ENCODE peak calls at places on chromosomes 11 and 22, in eight cellular contexts. One of them, this sample, is unnamed.

GRCh38 chr11:28838741-28839140 is 730.6 kb downstream of the METTL15 start:
- DNase-seq in psoas muscle: no peak
- DNase-seq in CD8-positive, alpha-beta memory T cell: no peak
- DNase-seq in endodermal cell: no peak
- DNase-seq in naive thymus-derived CD4-positive, alpha-beta T cell: no peak
- DNase-seq in kidney: no peak
- DNase-seq in tibial artery: no peak
- DNase-seq in A549: no peak
- DNase-seq in this sample: no peak

GRCh38 chr22:37401401-37401859 is 25.8 kb downstream of the ELFN2 start:
- DNase-seq in psoas muscle: no peak
- DNase-seq in CD8-positive, alpha-beta memory T cell: no peak
- DNase-seq in endodermal cell: no peak
- DNase-seq in naive thymus-derived CD4-positive, alpha-beta T cell: no peak
- DNase-seq in kidney: peak; percentile 93
- DNase-seq in tibial artery: no peak
- DNase-seq in A549: no peak
- DNase-seq in this sample: no peak

GRCh38 chr11:27656806-27657483 is 43.3 kb downstream of the BDNF start:
- DNase-seq in psoas muscle: no peak
- DNase-seq in CD8-positive, alpha-beta memory T cell: no peak
- DNase-seq in endodermal cell: no peak
- DNase-seq in naive thymus-derived CD4-positive, alpha-beta T cell: no peak
- DNase-seq in kidney: no peak
- DNase-seq in tibial artery: no peak
- DNase-seq in A549: no peak
- DNase-seq in this sample: no peak

GRCh38 chr11:45368697-45369096 is 82.6 kb upstream of the SYT13 start:
- DNase-seq in psoas muscle: no peak
- DNase-seq in CD8-positive, alpha-beta memory T cell: no peak
- DNase-seq in endodermal cell: no peak
- DNase-seq in naive thymus-derived CD4-positive, alpha-beta T cell: no peak
- DNase-seq in kidney: no peak
- DNase-seq in tibial artery: no peak
- DNase-seq in A549: no peak
- DNase-seq in this sample: no peak

GRCh38 chr11:70169632-70170031 is 33.5 kb upstream of the FADD start:
- DNase-seq in psoas muscle: no peak
- DNase-seq in CD8-positive, alpha-beta memory T cell: no peak
- DNase-seq in endodermal cell: no peak
- DNase-seq in naive thymus-derived CD4-positive, alpha-beta T cell: no peak
- DNase-seq in kidney: no peak
- DNase-seq in tibial artery: no peak
- DNase-seq in A549: no peak
- DNase-seq in this sample: no peak

GRCh38 chr11:22234743-22235142 is 41.9 kb downstream of the ANO5 start:
- DNase-seq in psoas muscle: no peak
- DNase-seq in CD8-positive, alpha-beta memory T cell: no peak
- DNase-seq in endodermal cell: no peak
- DNase-seq in naive thymus-derived CD4-positive, alpha-beta T cell: no peak
- DNase-seq in kidney: no peak
- DNase-seq in tibial artery: no peak
- DNase-seq in A549: no peak
- DNase-seq in this sample: no peak

GRCh38 chr11:34940026-34940677 is 23.7 kb downstream of the PDHX start:
- DNase-seq in psoas muscle: no peak
- DNase-seq in CD8-positive, alpha-beta memory T cell: no peak
- DNase-seq in endodermal cell: no peak
- DNase-seq in naive thymus-derived CD4-positive, alpha-beta T cell: no peak
- DNase-seq in kidney: no peak
- DNase-seq in tibial artery: no peak
- DNase-seq in A549: no peak
- DNase-seq in this sample: peak; percentile 50

GRCh38 chr11:24635588-24636290 is 138.9 kb downstream of the LUZP2 start:
- DNase-seq in psoas muscle: no peak
- DNase-seq in CD8-positive, alpha-beta memory T cell: no peak
- DNase-seq in endodermal cell: no peak
- DNase-seq in naive thymus-derived CD4-positive, alpha-beta T cell: no peak
- DNase-seq in kidney: no peak
- DNase-seq in tibial artery: no peak
- DNase-seq in A549: no peak
- DNase-seq in this sample: no peak

GRCh38 chr22:22358686-22359085 is 114.1 kb downstream of the VPREB1 start:
- DNase-seq in psoas muscle: no peak
- DNase-seq in CD8-positive, alpha-beta memory T cell: no peak
- DNase-seq in endodermal cell: no peak
- DNase-seq in naive thymus-derived CD4-positive, alpha-beta T cell: no peak
- DNase-seq in kidney: no peak
- DNase-seq in tibial artery: no peak
- DNase-seq in A549: no peak
- DNase-seq in this sample: no peak

GRCh38 chr22:38406617-38407016 is 48.4 kb downstream of the KCNJ4 start:
- DNase-seq in psoas muscle: no peak
- DNase-seq in CD8-positive, alpha-beta memory T cell: no peak
- DNase-seq in endodermal cell: no peak
- DNase-seq in naive thymus-derived CD4-positive, alpha-beta T cell: no peak
- DNase-seq in kidney: no peak
- DNase-seq in tibial artery: no peak
- DNase-seq in A549: no peak
- DNase-seq in this sample: no peak

GRCh38 chr11:67983916-67984315 is 20.0 kb downstream of the UNC93B1 start:
- DNase-seq in psoas muscle: no peak
- DNase-seq in CD8-positive, alpha-beta memory T cell: no peak
- DNase-seq in endodermal cell: no peak
- DNase-seq in naive thymus-derived CD4-positive, alpha-beta T cell: no peak
- DNase-seq in kidney: no peak
- DNase-seq in tibial artery: no peak
- DNase-seq in A549: no peak
- DNase-seq in this sample: no peak

GRCh38 chr11:134691474-134691873 is 279.4 kb upstream of the B3GAT1 start:
- DNase-seq in psoas muscle: no peak
- DNase-seq in CD8-positive, alpha-beta memory T cell: no peak
- DNase-seq in endodermal cell: no peak
- DNase-seq in naive thymus-derived CD4-positive, alpha-beta T cell: no peak
- DNase-seq in kidney: no peak
- DNase-seq in tibial artery: no peak
- DNase-seq in A549: no peak
- DNase-seq in this sample: peak; percentile 11

GRCh38 chr22:26501996-26502395 is 10.3 kb downstream of the TFIP11 start:
- DNase-seq in psoas muscle: no peak
- DNase-seq in CD8-positive, alpha-beta memory T cell: no peak
- DNase-seq in endodermal cell: no peak
- DNase-seq in naive thymus-derived CD4-positive, alpha-beta T cell: no peak
- DNase-seq in kidney: no peak
- DNase-seq in tibial artery: no peak
- DNase-seq in A549: no peak
- DNase-seq in this sample: no peak

GRCh38 chr22:46262449-46263207 is 515 bp downstream of the PKDREJ start:
- DNase-seq in psoas muscle: peak; percentile 77
- DNase-seq in CD8-positive, alpha-beta memory T cell: peak; percentile 19
- DNase-seq in endodermal cell: peak; percentile 91
- DNase-seq in naive thymus-derived CD4-positive, alpha-beta T cell: no peak
- DNase-seq in kidney: peak; percentile 91
- DNase-seq in tibial artery: peak; percentile 64
- DNase-seq in A549: no peak
- DNase-seq in this sample: no peak

GRCh38 chr11:128653828-128654231 is 40.0 kb upstream of the FLI1 start:
- DNase-seq in psoas muscle: peak; percentile 32
- DNase-seq in CD8-positive, alpha-beta memory T cell: no peak
- DNase-seq in endodermal cell: peak; percentile 86
- DNase-seq in naive thymus-derived CD4-positive, alpha-beta T cell: no peak
- DNase-seq in kidney: no peak
- DNase-seq in tibial artery: peak; percentile 60
- DNase-seq in A549: peak; percentile 5
- DNase-seq in this sample: peak; percentile 31

DNA sequence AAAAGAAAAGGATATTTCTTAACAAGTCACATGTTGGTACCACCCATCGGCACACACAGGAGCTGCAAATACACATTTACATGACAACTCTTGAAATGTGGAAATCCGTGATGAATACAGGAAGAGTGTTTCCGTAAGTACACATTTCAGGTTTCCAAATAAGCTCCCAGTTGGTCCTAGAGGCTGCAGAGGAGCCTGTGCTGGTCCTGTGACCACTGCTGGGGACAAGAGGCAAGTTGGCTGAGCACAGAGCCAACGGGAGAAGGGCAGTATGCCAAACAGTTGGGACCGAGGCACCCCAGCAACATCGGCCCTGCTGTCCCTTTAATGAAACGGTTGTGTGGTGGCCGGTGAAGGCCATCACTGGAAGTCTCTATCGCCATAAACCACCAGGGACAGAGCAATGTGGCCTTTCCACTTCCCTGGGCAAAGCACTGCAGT is 38.5 kb upstream of the ARFGAP3 start:
- DNase-seq in psoas muscle: no peak
- DNase-seq in CD8-positive, alpha-beta memory T cell: no peak
- DNase-seq in endodermal cell: no peak
- DNase-seq in naive thymus-derived CD4-positive, alpha-beta T cell: no peak
- DNase-seq in kidney: no peak
- DNase-seq in tibial artery: no peak
- DNase-seq in A549: no peak
- DNase-seq in this sample: no peak
- H3K4me1 ChIP-seq in psoas muscle: peaks cover 51% of the 10 kb centered on the region
- H3K4me1 ChIP-seq in CD8-positive, alpha-beta memory T cell: peaks cover 26% of the 10 kb centered on the region
- H3K4me1 ChIP-seq in endodermal cell: no peaks in the 10 kb centered on the region
- H3K4me1 ChIP-seq in naive thymus-derived CD4-positive, alpha-beta T cell: peaks cover 23% of the 10 kb centered on the region
- H3K4me1 ChIP-seq in kidney: peaks cover 16% of the 10 kb centered on the region
- H3K4me1 ChIP-seq in tibial artery: peaks cover 33% of the 10 kb centered on the region
- H3K4me1 ChIP-seq in A549: no peaks in the 10 kb centered on the region
- H3K4me1 ChIP-seq in this sample: peaks cover 2% of the 10 kb centered on the region

DNA sequence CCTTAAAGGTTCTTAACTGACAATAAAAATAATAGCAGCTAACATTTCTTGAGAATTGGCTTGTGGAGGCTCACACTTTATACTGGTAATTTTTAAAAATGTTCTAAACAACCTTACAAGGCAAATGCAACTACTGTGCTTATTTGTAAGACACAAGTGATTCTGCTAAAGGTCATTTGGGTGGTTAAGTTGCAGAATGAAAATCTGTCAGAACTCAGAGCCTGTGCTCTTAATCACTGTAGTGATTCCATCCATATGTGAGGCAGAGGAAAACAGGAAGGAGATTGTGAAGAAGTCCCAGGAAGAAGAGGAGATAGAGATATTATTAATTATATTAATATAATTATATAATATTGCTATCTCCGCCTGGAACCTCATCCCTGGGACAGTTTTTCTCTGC is 59.0 kb upstream of the RRAS2 start:
- DNase-seq in psoas muscle: no peak
- DNase-seq in CD8-positive, alpha-beta memory T cell: no peak
- DNase-seq in endodermal cell: no peak
- DNase-seq in naive thymus-derived CD4-positive, alpha-beta T cell: no peak
- DNase-seq in kidney: no peak
- DNase-seq in tibial artery: no peak
- DNase-seq in A549: no peak
- DNase-seq in this sample: no peak
- H3K4me1 ChIP-seq in psoas muscle: peaks cover 27% of the 10 kb centered on the region
- H3K4me1 ChIP-seq in CD8-positive, alpha-beta memory T cell: peaks cover 20% of the 10 kb centered on the region
- H3K4me1 ChIP-seq in endodermal cell: peaks cover 4% of the 10 kb centered on the region
- H3K4me1 ChIP-seq in naive thymus-derived CD4-positive, alpha-beta T cell: peaks cover 28% of the 10 kb centered on the region
- H3K4me1 ChIP-seq in kidney: peaks cover 4% of the 10 kb centered on the region
- H3K4me1 ChIP-seq in tibial artery: peaks cover 32% of the 10 kb centered on the region
- H3K4me1 ChIP-seq in A549: peaks cover 34% of the 10 kb centered on the region
- H3K4me1 ChIP-seq in this sample: peaks cover 64% of the 10 kb centered on the region

DNA sequence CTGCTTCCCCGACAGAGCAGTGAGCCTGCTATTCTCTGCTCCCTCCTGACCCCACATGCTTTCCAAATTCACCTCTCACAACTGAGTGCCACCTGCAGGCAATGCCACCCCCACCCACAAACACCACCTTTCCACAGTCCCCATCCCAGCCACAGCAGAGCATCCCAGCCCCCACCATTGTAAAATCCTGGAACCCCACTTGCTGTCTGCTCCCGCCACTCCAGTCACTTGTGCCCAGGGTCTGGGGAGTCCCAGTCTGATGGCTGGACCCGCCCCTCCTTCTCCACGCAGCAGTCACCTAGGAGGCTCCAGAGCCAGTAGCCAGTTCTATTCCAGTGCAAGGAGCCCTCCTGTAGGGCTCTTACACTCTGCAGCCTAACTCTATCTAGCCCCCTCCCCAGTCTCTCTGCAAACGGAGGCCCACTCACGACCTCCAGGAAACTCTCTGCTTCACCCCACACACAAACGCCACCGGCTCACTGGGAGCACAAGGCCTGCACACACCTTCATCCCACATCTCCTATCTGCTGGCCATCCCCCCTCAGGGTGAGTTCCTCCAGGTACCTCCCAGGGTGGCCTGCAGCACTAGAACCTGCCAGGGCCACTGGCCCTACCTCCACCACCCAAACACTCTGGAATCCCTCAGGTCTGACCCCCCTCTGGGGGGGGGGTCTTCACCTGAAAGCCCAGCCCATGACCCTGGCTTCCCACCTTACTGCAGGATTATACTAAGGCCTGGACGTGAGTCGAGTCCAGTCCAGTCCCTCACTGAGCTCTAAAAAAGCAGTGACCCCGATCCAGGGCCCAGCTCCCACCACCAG is 1.4 kb downstream of the GNB1L start:
- DNase-seq in psoas muscle: no peak
- DNase-seq in CD8-positive, alpha-beta memory T cell: no peak
- DNase-seq in endodermal cell: no peak
- DNase-seq in naive thymus-derived CD4-positive, alpha-beta T cell: no peak
- DNase-seq in kidney: peak; percentile 61
- DNase-seq in tibial artery: no peak
- DNase-seq in A549: no peak
- DNase-seq in this sample: no peak
- H3K4me1 ChIP-seq in psoas muscle: peaks cover 30% of the 10 kb centered on the region
- H3K4me1 ChIP-seq in CD8-positive, alpha-beta memory T cell: peaks cover 27% of the 10 kb centered on the region
- H3K4me1 ChIP-seq in endodermal cell: peaks cover 5% of the 10 kb centered on the region
- H3K4me1 ChIP-seq in naive thymus-derived CD4-positive, alpha-beta T cell: peaks cover 21% of the 10 kb centered on the region
- H3K4me1 ChIP-seq in kidney: peaks cover 34% of the 10 kb centered on the region
- H3K4me1 ChIP-seq in tibial artery: peaks cover 34% of the 10 kb centered on the region
- H3K4me1 ChIP-seq in A549: peaks cover 32% of the 10 kb centered on the region
- H3K4me1 ChIP-seq in this sample: peaks cover 33% of the 10 kb centered on the region

DNA sequence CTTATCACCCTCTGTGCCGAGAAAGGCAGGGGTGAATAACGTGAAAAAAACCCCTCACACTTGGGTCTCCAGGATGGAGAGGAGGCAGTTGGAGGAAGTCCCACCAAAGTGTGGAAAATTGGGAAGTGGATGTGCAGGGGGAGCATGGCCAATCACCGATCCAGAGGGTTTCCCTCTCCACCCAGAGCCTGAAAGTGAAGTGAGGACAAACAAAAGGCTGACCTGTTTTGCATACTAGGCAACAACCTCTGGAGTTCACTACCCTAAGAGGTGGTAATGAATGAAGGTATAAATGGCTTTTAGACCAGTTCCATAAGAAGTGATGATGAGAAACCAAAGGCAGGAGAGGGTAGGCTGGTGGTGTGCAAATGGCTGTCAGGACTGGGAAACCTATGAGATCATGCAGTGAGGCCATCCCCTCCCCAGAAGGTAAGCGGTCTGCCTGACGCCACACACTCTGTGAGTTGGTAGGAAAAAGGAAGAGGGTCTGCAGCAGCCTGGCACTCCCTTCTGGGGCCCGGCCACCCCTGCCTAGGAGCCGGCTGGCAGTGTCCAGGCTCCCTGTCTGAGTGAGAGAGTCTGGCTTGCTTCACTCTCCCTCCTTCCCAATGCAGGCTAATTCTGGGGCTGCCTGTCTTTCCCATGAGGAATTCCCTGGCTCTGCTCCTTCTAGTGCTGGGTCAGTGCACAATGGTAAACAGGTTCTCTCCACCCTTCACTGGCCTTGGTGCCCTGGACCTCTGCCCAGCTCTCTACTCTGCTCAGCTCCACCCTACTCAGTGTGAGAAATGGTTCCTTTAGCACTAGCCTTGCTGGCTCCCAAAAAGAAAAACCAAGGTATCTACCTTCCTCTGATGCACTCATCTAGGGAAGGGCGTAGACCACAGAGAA is 15.6 kb downstream of the TBC1D10A start:
- DNase-seq in psoas muscle: no peak
- DNase-seq in CD8-positive, alpha-beta memory T cell: no peak
- DNase-seq in endodermal cell: no peak
- DNase-seq in naive thymus-derived CD4-positive, alpha-beta T cell: no peak
- DNase-seq in kidney: peak; percentile 89
- DNase-seq in tibial artery: peak; percentile 86
- DNase-seq in A549: no peak
- DNase-seq in this sample: no peak
- H3K4me1 ChIP-seq in psoas muscle: peaks cover 27% of the 10 kb centered on the region
- H3K4me1 ChIP-seq in CD8-positive, alpha-beta memory T cell: peaks cover 99% of the 10 kb centered on the region
- H3K4me1 ChIP-seq in endodermal cell: peaks cover 6% of the 10 kb centered on the region
- H3K4me1 ChIP-seq in naive thymus-derived CD4-positive, alpha-beta T cell: peaks cover 94% of the 10 kb centered on the region
- H3K4me1 ChIP-seq in kidney: peaks cover 81% of the 10 kb centered on the region
- H3K4me1 ChIP-seq in tibial artery: peaks cover 92% of the 10 kb centered on the region
- H3K4me1 ChIP-seq in A549: peaks cover 44% of the 10 kb centered on the region
- H3K4me1 ChIP-seq in this sample: peaks cover 50% of the 10 kb centered on the region